ENCODE peak calls at places on chromosomes 13 and 19, in five cellular contexts. U is sigmoid colon, I is IMR-90, P is fibroblast of mammary gland, S is AG09319. G is an unnamed sample.

GRCh38 chr19:29323972-29324680 is 111.2 kb upstream of the UQCRFS1 start:
- DNase-seq in U (peak; percentile 36), I (no peak), P (no peak), S (no peak), G (no peak)

GRCh38 chr19:19501798-19502197 is 13.6 kb downstream of the TSSK6 start:
- DNase-seq in U (no peak), I (no peak), P (no peak), S (no peak), G (no peak)

GRCh38 chr13:74657765-74658164 is 523.6 kb upstream of the KLF12 start:
- DNase-seq in U (no peak), I (no peak), P (no peak), S (no peak), G (no peak)

GRCh38 chr19:33773704-33774624 is 22.7 kb upstream of the KCTD15 start:
- DNase-seq in U (no peak), I (no peak), P (no peak), S (no peak), G (no peak)

GRCh38 chr19:7677664-7678311 is 898 bp downstream of the MCEMP1 start:
- DNase-seq in U (no peak), I (no peak), P (no peak), S (no peak), G (no peak)

GRCh38 chr13:79867248-79867647 is 386.3 kb downstream of the NDFIP2 start:
- DNase-seq in U (no peak), I (peak; percentile 36), P (no peak), S (no peak), G (no peak)

GRCh38 chr13:21616880-21617279 is 12.9 kb upstream of the MICU2 start:
- DNase-seq in U (no peak), I (no peak), P (no peak), S (no peak), G (no peak)

GRCh38 chr13:85549819-85550218 is 249.4 kb downstream of the SLITRK6 start:
- DNase-seq in U (no peak), I (no peak), P (no peak), S (no peak), G (no peak)

GRCh38 chr19:34504273-34504808 is 22.8 kb downstream of the WTIP start:
- DNase-seq in U (no peak), I (no peak), P (no peak), S (no peak), G (no peak)

GRCh38 chr19:7658219-7658686 is 10.6 kb upstream of the RETN start:
- DNase-seq in U (no peak), I (no peak), P (no peak), S (no peak), G (no peak)

GRCh38 chr13:102870677-102871415 is 25.0 kb downstream of the ERCC5 start:
- DNase-seq in U (no peak), I (peak; percentile 65), P (peak; percentile 71), S (no peak), G (no peak)

GRCh38 chr13:73708393-73708985 is 425.7 kb downstream of the KLF12 start:
- DNase-seq in U (no peak), I (peak; percentile 71), P (peak; percentile 70), S (peak; percentile 18), G (no peak)

GRCh38 chr13:101085551-101085950 is 330.8 kb downstream of the NALCN start:
- DNase-seq in U (no peak), I (no peak), P (no peak), S (no peak), G (no peak)

GRCh38 chr19:16588089-16588823 is 16.0 kb upstream of the SLC35E1 start:
- DNase-seq in U (no peak), I (peak; percentile 19), P (peak; percentile 59), S (no peak), G (no peak)

GRCh38 chr13:99339736-99340392 is 32.7 kb upstream of the GPR183 start:
- DNase-seq in U (no peak), I (peak; percentile 72), P (peak; percentile 64), S (no peak), G (no peak)

GRCh38 chr19:5062799-5063198 is 93.9 kb downstream of the KDM4B start:
- DNase-seq in U (no peak), I (no peak), P (no peak), S (no peak), G (no peak)

GRCh38 chr13:46679369-46680180 is 117.4 kb downstream of the ESD start:
- DNase-seq in U (no peak), I (peak; percentile 70), P (peak; percentile 89), S (peak; percentile 57), G (no peak)

GRCh38 chr19:48966541-48967345 is 1.6 kb downstream of the FTL start:
- DNase-seq in U (no peak), I (no peak), P (no peak), S (no peak), G (no peak)

GRCh38 chr19:35911790-35912189 is 3.7 kb upstream of the TYROBP start:
- DNase-seq in U (no peak), I (peak; percentile 38), P (no peak), S (no peak), G (no peak)

GRCh38 chr13:83753912-83754624 is 128.2 kb downstream of the SLITRK1 start:
- DNase-seq in U (no peak), I (peak; percentile 37), P (no peak), S (no peak), G (no peak)

GRCh38 chr13:75938811-75939525 is 302.8 kb downstream of the LMO7 start:
- DNase-seq in U (no peak), I (peak; percentile 19), P (peak; percentile 68), S (peak; percentile 20), G (no peak)

GRCh38 chr13:27379694-27380596 is 44.5 kb upstream of the GTF3A start:
- DNase-seq in U (no peak), I (peak; percentile 35), P (peak; percentile 49), S (no peak), G (no peak)

GRCh38 chr19:7928741-7929701 is 3.1 kb upstream of the CTXN1 start:
- DNase-seq in U (peak; percentile 92), I (peak; percentile 88), P (peak; percentile 87), S (peak; percentile 56), G (peak; percentile 84)

GRCh38 chr13:113666951-113667701 is at the start of gene GRK1:
- DNase-seq in U (peak; percentile 60), I (no peak), P (no peak), S (no peak), G (peak; percentile 94)

GRCh38 chr19:31315621-31316011 is 33.6 kb downstream of the TSHZ3 start:
- DNase-seq in U (no peak), I (no peak), P (no peak), S (no peak), G (no peak)

GRCh38 chr19:14146789-14147216 is 10.4 kb upstream of the ASF1B start:
- DNase-seq in U (no peak), I (peak; percentile 84), P (peak; percentile 80), S (peak; percentile 42), G (no peak)

GRCh38 chr19:18117692-18118378 is 20.3 kb downstream of the MAST3 start:
- DNase-seq in U (peak; percentile 93), I (peak; percentile 73), P (peak; percentile 70), S (peak; percentile 34), G (no peak)

GRCh38 chr19:29482855-29483640 is 42.7 kb upstream of the VSTM2B start:
- DNase-seq in U (peak; percentile 58), I (no peak), P (no peak), S (no peak), G (no peak)

GRCh38 chr13:34294483-34295129 is 476.7 kb downstream of the RFC3 start:
- DNase-seq in U (no peak), I (no peak), P (no peak), S (no peak), G (no peak)

GRCh38 chr13:110565296-110565695 is 3.8 kb upstream of the RAB20 start:
- DNase-seq in U (no peak), I (no peak), P (no peak), S (no peak), G (no peak)

GRCh38 chr13:72462726-72463125 is 264.7 kb downstream of the MZT1 start:
- DNase-seq in U (no peak), I (no peak), P (no peak), S (no peak), G (no peak)

GRCh38 chr19:32097620-32098019 is 247.8 kb upstream of the ZNF507 start:
- DNase-seq in U (no peak), I (no peak), P (no peak), S (no peak), G (no peak)

GRCh38 chr13:44904982-44905381 is 84.3 kb downstream of the NUFIP1 start:
- DNase-seq in U (peak; percentile 85), I (peak; percentile 97), P (peak; percentile 98), S (peak; percentile 97), G (no peak)

DNA sequence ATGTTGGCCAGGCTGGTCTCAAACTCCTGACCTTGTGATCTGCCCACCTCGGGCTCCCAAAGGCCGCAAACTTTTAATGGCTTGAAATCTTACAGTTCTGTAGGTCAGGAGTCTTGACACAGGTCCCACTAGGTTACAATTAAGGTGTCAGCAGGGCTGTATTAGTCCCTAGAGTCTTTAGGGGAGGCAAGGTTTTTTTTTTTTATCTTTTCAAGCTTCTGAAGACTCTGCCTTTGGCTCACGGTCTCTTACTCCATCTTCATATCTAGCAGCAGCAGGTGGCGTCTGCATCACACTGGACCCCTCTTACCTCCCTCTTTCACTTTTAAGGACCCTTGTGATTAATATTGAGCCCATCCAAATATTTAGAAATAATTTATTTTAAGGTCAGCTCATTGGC is 11.6 kb downstream of the MIR17HG start:
- DNase-seq in U (no peak), I (no peak), P (no peak), S (no peak), G (no peak)
- TF ChIP-seq CTCF in U (no peak), I (no peak), P (no peak), S (no peak), G (no peak)

DNA sequence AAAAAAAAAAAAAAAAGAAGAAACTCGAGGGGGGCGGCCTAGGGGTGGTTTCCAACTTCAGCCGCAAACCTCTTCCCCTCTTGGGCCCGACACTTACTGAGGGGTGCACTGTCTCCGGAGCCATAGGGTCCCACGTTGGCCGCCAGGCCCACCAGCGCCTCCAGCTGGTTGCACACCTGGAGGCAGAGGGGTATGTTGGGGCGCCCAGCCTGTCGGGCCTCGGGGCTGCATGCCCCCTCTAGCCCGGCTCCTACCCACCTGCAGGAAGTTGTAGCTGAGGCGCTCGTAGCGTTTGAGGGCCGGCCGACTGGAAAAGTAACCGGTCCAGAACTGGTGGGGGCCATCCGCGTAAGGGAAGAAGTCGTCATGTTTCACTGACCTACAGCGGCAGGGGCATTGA is 8.6 kb downstream of the MAN2B1 start:
- DNase-seq in U (no peak), I (no peak), P (no peak), S (no peak), G (no peak)
- TF ChIP-seq CTCF in U (no peak), I (no peak), P (no peak), S (no peak), G (peak; percentile 13)

GRCh38 chr19:11152318-11153062 is 3.1 kb downstream of the SPC24 start:
- DNase-seq in U (peak; percentile 97), I (peak; percentile 78), P (peak; percentile 96), S (no peak), G (no peak)
- TF ChIP-seq CTCF in U (no peak), I (no peak), P (no peak), S (no peak), G (no peak)

GRCh38 chr19:10500247-10500592 is 2.9 kb downstream of the KEAP1 start:
- DNase-seq in U (no peak), I (no peak), P (no peak), S (no peak), G (no peak)

GRCh38 chr19:10501971-10502523 is 1.1 kb downstream of the KEAP1 start:
- DNase-seq in U (peak; percentile 90), I (peak; percentile 29), P (no peak), S (no peak), G (no peak)

GRCh38 chr19:10503002-10503789 is at the start of gene KEAP1:
- DNase-seq in U (peak; percentile 69), I (no peak), P (no peak), S (no peak), G (no peak)

GRCh38 chr19:10499550-10500246 is 3.5 kb downstream of the KEAP1 start:
- DNase-seq in U (no peak), I (no peak), P (no peak), S (no peak), G (no peak)

GRCh38 chr19:10502524-10503001 is 593 bp downstream of the KEAP1 start:
- DNase-seq in U (peak; percentile 97), I (peak; percentile 85), P (peak; percentile 83), S (peak; percentile 76), G (peak; percentile 96)
- TF ChIP-seq CTCF in U (no peak), I (peak; percentile 23), P (no peak), S (no peak), G (peak; percentile 51)